ENCODE peak calls at places on chromosomes 13 and 19, in nine cellular contexts. A, L, Q, F, X, Y, K, S and U are unnamed samples.

GRCh38 chr13:74372511-74372910 is 238.3 kb upstream of the KLF12 start:
- DNase-seq in A (peak), L (no peak), Q (no peak), F (no peak), X (no peak), Y (no peak), K (no peak), S (no peak), U (no peak)

GRCh38 chr19:55210120-55210493 is 806 bp upstream of the PTPRH start:
- DNase-seq in A (peak), L (no peak), Q (no peak), F (peak), X (no peak), Y (no peak), K (peak), S (peak), U (no peak)

GRCh38 chr13:87168390-87168789 is 502.8 kb upstream of the SLITRK5 start:
- DNase-seq in A (no peak), L (no peak), Q (no peak), F (no peak), X (no peak), Y (no peak), K (no peak), S (no peak), U (no peak)

GRCh38 chr13:50344717-50345116 is 329.5 kb downstream of the KCNRG start:
- DNase-seq in A (no peak), L (no peak), Q (no peak), F (no peak), X (no peak), Y (no peak), K (no peak), S (no peak), U (no peak)

GRCh38 chr13:54750521-54750920 is 1721.9 kb downstream of the OLFM4 start:
- DNase-seq in A (no peak), L (no peak), Q (no peak), F (no peak), X (peak), Y (no peak), K (no peak), S (no peak), U (no peak)

GRCh38 chr13:98752111-98752941 is at the start of gene SLC15A1:
- DNase-seq in A (no peak), L (peak), Q (no peak), F (no peak), X (peak), Y (no peak), K (no peak), S (no peak), U (peak)

GRCh38 chr19:1361601-1362384 is 21.9 kb upstream of the NDUFS7 start:
- DNase-seq in A (peak), L (peak), Q (no peak), F (no peak), X (no peak), Y (no peak), K (no peak), S (no peak), U (no peak)

GRCh38 chr19:45348367-45349125 is 8.0 kb downstream of the KLC3 start:
- DNase-seq in A (no peak), L (no peak), Q (no peak), F (no peak), X (no peak), Y (no peak), K (no peak), S (no peak), U (no peak)

GRCh38 chr13:27925220-27925991 is 5.6 kb downstream of the PDX1 start:
- DNase-seq in A (no peak), L (no peak), Q (no peak), F (no peak), X (no peak), Y (no peak), K (no peak), S (no peak), U (no peak)

GRCh38 chr13:53121131-53121773 is 92.6 kb downstream of the OLFM4 start:
- DNase-seq in A (no peak), L (no peak), Q (no peak), F (no peak), X (no peak), Y (no peak), K (no peak), S (no peak), U (no peak)

DNA sequence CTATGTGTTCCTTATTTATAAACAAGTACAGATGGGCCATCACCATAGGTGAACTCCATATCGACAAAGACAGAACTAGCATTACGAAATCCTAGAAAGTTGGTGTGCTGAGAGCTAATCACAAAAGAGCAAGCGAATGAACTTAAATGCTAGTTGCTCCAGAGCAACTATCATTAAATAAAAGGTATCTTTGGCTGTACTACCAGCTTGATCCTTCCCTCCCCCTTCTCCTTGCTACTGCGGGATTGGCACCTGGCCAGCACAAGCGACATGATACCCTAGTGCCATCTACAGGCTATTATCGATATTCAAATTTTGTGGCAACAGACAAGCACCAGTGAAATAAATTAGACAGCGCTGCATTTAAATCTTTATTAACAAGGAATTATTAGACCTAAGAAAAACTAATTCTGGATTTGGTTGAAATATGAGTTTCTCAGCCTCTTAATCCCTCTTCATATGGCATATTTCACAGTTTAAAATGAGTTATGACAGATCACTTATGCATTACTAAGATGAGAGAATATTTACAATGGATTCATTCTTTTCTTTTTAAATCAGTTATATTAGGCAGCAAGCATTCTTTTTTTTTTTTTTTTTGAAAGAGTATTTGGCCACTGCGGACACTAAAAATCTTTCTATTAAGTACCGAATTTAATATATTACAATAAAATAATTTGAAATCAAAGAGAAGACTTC is 5.8 kb downstream of the PCDH9 start:
- DNase-seq in A (peak), L (peak), Q (peak), F (peak), X (peak), Y (peak), K (peak), S (peak), U (no peak)
- TF ChIP-seq CTCF in A (peak), L (peak), Q (peak), F (peak), X (peak), Y (peak), K (peak), S (peak), U (peak)

DNA sequence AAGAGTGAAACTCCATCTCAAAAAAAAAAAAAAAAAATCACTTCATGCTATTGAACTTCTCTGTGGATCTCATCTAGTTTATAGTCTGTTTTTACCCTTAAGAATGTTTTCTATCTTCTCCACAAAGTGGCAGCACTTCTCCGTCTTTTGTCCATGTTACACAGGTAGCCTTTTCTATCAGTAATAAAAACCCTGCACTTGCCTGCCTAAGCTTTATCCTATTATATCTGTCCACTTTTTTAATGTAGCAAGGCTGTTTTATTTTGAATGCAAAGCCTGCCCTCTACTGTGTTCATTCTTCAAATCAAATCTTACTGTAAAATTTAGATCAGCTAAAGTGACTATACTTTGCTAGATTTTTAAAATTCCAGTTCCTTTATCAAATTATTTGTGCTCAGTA is 124.0 kb downstream of the STOML3 start:
- DNase-seq in A (no peak), L (no peak), Q (no peak), F (peak), X (no peak), Y (no peak), K (no peak), S (no peak), U (no peak)
- TF ChIP-seq CTCF in A (no peak), L (no peak), Q (no peak), F (peak), X (no peak), Y (no peak), K (no peak), S (peak), U (no peak)

GRCh38 chr13:96080676-96081075 is 9.2 kb upstream of the HS6ST3 start:
- DNase-seq in A (no peak), L (no peak), Q (no peak), F (no peak), X (no peak), Y (no peak), K (no peak), S (no peak), U (no peak)

GRCh38 chr13:96081888-96082287 is 8.0 kb upstream of the HS6ST3 start:
- DNase-seq in A (no peak), L (no peak), Q (no peak), F (no peak), X (no peak), Y (no peak), K (no peak), S (no peak), U (no peak)

GRCh38 chr13:96072392-96072791 is 17.5 kb upstream of the HS6ST3 start:
- DNase-seq in A (no peak), L (peak), Q (no peak), F (no peak), X (no peak), Y (no peak), K (no peak), S (no peak), U (no peak)

GRCh38 chr13:96075953-96076543 is 13.9 kb upstream of the HS6ST3 start:
- DNase-seq in A (peak), L (no peak), Q (no peak), F (no peak), X (peak), Y (no peak), K (no peak), S (no peak), U (no peak)
- TF ChIP-seq CTCF in A (peak), L (peak), Q (no peak), F (peak), X (peak), Y (peak), K (peak), S (peak), U (peak)

DNA sequence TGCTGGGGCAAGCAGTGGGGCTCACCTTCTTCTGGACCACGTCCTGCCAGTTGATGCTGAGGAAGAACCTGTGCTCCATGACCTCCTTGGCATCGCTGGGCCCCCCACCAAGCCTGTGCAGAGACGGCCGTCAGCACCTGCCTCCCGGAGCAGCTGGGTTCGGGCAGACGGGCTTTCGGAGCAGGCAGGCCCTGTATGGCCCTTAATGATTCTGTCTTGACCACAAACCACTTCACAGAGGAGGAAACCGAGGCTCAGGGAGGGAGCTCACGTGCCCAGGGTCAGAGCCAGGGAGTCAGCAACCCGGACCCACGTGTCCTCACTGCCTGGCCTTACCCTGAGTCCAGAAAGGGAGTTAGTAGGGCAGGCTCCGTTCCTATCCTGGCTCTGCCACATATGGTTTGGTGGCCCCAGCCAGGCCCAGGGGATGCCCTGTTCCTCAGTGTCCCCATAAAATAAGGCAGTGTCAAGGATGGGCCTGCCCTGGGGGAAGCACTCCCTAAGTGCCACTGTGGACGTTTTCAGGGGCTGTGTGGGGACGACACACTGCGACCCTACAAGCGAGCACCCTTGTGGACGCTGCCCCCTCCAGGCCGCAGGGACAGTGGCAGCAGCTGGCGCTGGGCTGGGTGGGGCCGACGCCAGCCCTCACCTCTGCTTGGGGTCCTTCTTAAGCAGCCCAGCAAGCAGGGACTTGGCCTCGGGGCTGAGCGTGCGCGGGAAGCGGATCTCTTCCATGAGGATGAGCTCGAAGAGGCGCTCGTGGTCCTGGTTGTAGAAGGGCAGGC is 8.9 kb upstream of the CCNP start:
- DNase-seq in A (no peak), L (peak), Q (no peak), F (no peak), X (no peak), Y (peak), K (no peak), S (no peak), U (no peak)
- TF ChIP-seq CTCF in A (no peak), L (peak), Q (no peak), F (peak), X (no peak), Y (no peak), K (peak), S (peak), U (peak)

GRCh38 chr19:49165111-49165750 is 7.6 kb downstream of the TRPM4 start:
- DNase-seq in A (no peak), L (no peak), Q (no peak), F (no peak), X (peak), Y (peak), K (no peak), S (no peak), U (no peak)

GRCh38 chr19:49161987-49162386 is 4.4 kb downstream of the TRPM4 start:
- DNase-seq in A (no peak), L (no peak), Q (no peak), F (no peak), X (no peak), Y (no peak), K (no peak), S (no peak), U (no peak)

GRCh38 chr19:49168421-49168820 is 10.8 kb downstream of the TRPM4 start:
- DNase-seq in A (no peak), L (no peak), Q (no peak), F (no peak), X (no peak), Y (no peak), K (no peak), S (no peak), U (no peak)

GRCh38 chr19:49167857-49168409 is 10.3 kb downstream of the TRPM4 start:
- DNase-seq in A (no peak), L (no peak), Q (no peak), F (no peak), X (no peak), Y (no peak), K (no peak), S (no peak), U (no peak)

DNA sequence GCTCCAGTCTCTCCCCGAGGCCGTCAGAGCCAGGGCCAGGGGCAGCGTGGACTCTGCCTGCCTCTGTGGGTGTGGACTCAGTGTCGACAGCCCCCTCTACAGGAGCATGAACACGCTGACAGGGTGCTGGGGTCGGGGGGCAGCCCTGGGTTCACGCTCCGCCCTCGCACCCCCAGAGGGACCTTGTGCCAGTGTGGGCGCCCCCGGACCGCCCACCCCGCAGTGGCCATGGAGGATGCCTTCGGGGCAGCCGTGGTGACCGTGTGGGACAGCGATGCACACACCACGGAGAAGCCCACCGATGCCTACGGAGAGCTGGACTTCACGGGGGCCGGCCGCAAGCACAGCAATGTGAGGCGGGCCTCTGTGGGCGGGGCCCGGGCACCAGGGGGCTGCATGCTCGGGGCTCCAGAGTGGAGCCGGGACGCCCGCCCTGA is 8.3 kb downstream of the TRPM4 start:
- DNase-seq in A (no peak), L (no peak), Q (no peak), F (no peak), X (no peak), Y (no peak), K (no peak), S (no peak), U (no peak)
- TF ChIP-seq CTCF in A (no peak), L (peak), Q (no peak), F (no peak), X (no peak), Y (no peak), K (no peak), S (no peak), U (no peak)

GRCh38 chr13:109608032-109608431 is 178.4 kb downstream of the IRS2 start:
- DNase-seq in A (no peak), L (no peak), Q (no peak), F (no peak), X (no peak), Y (no peak), K (no peak), S (no peak), U (no peak)

GRCh38 chr13:109611912-109612691 is 174.3 kb downstream of the IRS2 start:
- DNase-seq in A (no peak), L (no peak), Q (no peak), F (no peak), X (no peak), Y (no peak), K (no peak), S (no peak), U (no peak)

GRCh38 chr13:109606404-109607028 is 179.9 kb downstream of the IRS2 start:
- DNase-seq in A (no peak), L (no peak), Q (no peak), F (no peak), X (no peak), Y (no peak), K (no peak), S (no peak), U (no peak)

GRCh38 chr13:109608503-109608902 is 177.9 kb downstream of the IRS2 start:
- DNase-seq in A (no peak), L (no peak), Q (no peak), F (no peak), X (no peak), Y (no peak), K (no peak), S (no peak), U (no peak)

GRCh38 chr13:109610517-109610916 is 175.9 kb downstream of the IRS2 start:
- DNase-seq in A (no peak), L (peak), Q (peak), F (peak), X (peak), Y (no peak), K (no peak), S (peak), U (no peak)
- TF ChIP-seq CTCF in A (peak), L (peak), Q (peak), F (no peak), X (peak), Y (no peak), K (peak), S (peak), U (peak)

DNA sequence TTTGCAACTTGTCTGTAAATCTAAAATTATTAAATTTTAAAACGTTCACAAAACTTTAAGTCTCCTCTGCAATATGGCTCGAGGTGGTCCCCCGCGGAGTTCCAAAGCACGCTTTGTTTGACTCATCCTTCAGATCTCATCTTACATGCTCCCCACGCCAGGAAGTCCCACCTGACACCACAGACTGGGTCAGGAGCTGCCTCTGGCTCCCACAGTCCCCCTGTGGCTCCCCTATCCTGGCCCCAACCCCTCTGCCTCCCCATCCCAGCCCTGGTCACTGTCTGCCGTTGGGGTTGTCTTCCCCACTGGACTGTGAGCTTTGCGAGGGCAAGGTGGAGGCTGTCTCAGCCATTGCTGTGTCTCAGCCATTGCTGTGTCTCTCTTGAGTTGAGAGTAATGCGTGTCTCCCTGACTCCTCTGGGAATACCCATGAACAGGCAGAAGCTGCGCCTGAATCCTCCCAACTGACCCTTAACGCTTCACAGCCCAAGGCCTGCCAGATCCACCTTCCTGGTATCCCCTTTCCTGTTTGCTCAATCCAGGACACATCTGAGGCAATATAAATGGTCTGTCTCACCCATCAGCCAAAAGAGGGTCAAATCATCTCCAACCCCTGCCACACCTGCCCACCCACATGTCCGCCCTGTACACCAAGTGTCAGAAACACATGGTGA is 15.9 kb downstream of the DYRK1B start:
- DNase-seq in A (no peak), L (no peak), Q (no peak), F (no peak), X (no peak), Y (no peak), K (no peak), S (no peak), U (no peak)
- TF ChIP-seq CTCF in A (no peak), L (no peak), Q (no peak), F (no peak), X (no peak), Y (no peak), K (no peak), S (no peak), U (no peak)

GRCh38 chr13:51349016-51349415 is 9.5 kb downstream of the SERPINE3 start:
- DNase-seq in A (peak), L (no peak), Q (no peak), F (no peak), X (no peak), Y (no peak), K (no peak), S (no peak), U (no peak)

GRCh38 chr13:51348069-51348967 is 8.8 kb downstream of the SERPINE3 start:
- DNase-seq in A (no peak), L (no peak), Q (no peak), F (no peak), X (no peak), Y (no peak), K (no peak), S (no peak), U (no peak)

GRCh38 chr13:51342706-51343105 is 3.2 kb downstream of the SERPINE3 start:
- DNase-seq in A (peak), L (no peak), Q (no peak), F (no peak), X (no peak), Y (no peak), K (no peak), S (no peak), U (no peak)

GRCh38 chr13:51346397-51346796 is 6.9 kb downstream of the SERPINE3 start:
- DNase-seq in A (no peak), L (no peak), Q (no peak), F (no peak), X (no peak), Y (no peak), K (no peak), S (no peak), U (no peak)

GRCh38 chr13:51347099-51347498 is 7.6 kb downstream of the SERPINE3 start:
- DNase-seq in A (no peak), L (no peak), Q (no peak), F (no peak), X (no peak), Y (no peak), K (no peak), S (no peak), U (no peak)
- TF ChIP-seq CTCF in A (no peak), L (no peak), Q (no peak), F (no peak), X (no peak), Y (no peak), K (no peak), S (no peak), U (no peak)